ENCODE peak calls at places on chromosome 21, in eight cellular contexts. Q, Y, F, N, J, U, K and P are unnamed samples.

GRCh38 chr21:44907966-44908364 is 12.7 kb downstream of the ITGB2 start:
- DNase-seq in J (no peak), N (no peak), F (no peak), Y (no peak), U (no peak), Q (no peak), K (no peak), P (peak)

GRCh38 chr21:45202344-45202743 is 85.4 kb downstream of the POFUT2 start:
- DNase-seq in Y (no peak), K (no peak), N (no peak), U (no peak), F (no peak), Q (no peak), J (no peak), P (no peak)

GRCh38 chr21:17987328-17987727 is 168.2 kb upstream of the C21orf91 start:
- DNase-seq in Q (no peak), N (no peak), U (no peak), J (no peak), K (no peak), Y (no peak), F (no peak), P (no peak)

GRCh38 chr21:44939532-44940115 is at the start of gene SLX9:
- DNase-seq in U (peak), J (peak), Q (peak), N (peak), F (peak), K (peak), Y (peak), P (peak)

GRCh38 chr21:17711896-17712295 is 99.2 kb upstream of the BTG3 start:
- DNase-seq in K (no peak), Y (no peak), J (no peak), U (no peak), N (no peak), Q (no peak), F (no peak), P (no peak)

GRCh38 chr21:9839011-9839661 is 682.2 kb upstream of the TPTE start:
- DNase-seq in Y (no peak), J (no peak), K (no peak), Q (no peak), U (peak), N (no peak), F (peak), P (peak)

GRCh38 chr21:44947930-44948331 is 8.1 kb downstream of the SLX9 start:
- DNase-seq in F (peak), J (peak), N (no peak), U (peak), Y (no peak), Q (no peak), K (no peak), P (no peak)

GRCh38 chr21:45018131-45019075 is 56.0 kb upstream of the ADARB1 start:
- DNase-seq in Q (no peak), U (peak), F (peak), J (no peak), N (no peak), K (peak), Y (peak), P (no peak)

GRCh38 chr21:14482165-14482564 is 64.0 kb downstream of the SAMSN1 start:
- DNase-seq in N (no peak), U (no peak), Q (no peak), Y (no peak), J (no peak), K (no peak), F (no peak), P (peak)

GRCh38 chr21:20996421-20997307 is 1.5 kb upstream of the NCAM2 start:
- DNase-seq in Y (no peak), F (no peak), Q (no peak), J (no peak), U (no peak), N (peak), K (no peak), P (no peak)

GRCh38 chr21:16193758-16194606 is 464.2 kb downstream of the USP25 start:
- DNase-seq in K (peak), Y (peak), U (peak), F (peak), N (peak), J (peak), Q (peak), P (peak)
- TF ChIP-seq CTCF in K (no peak), Y (peak), U (peak), F (no peak), N (no peak), J (no peak), Q (peak), P (peak)

GRCh38 chr21:26637346-26637745 is 64.3 kb upstream of the CYYR1 start:
- DNase-seq in N (no peak), K (no peak), U (no peak), F (no peak), J (no peak), Y (no peak), Q (no peak), P (no peak)

DNA sequence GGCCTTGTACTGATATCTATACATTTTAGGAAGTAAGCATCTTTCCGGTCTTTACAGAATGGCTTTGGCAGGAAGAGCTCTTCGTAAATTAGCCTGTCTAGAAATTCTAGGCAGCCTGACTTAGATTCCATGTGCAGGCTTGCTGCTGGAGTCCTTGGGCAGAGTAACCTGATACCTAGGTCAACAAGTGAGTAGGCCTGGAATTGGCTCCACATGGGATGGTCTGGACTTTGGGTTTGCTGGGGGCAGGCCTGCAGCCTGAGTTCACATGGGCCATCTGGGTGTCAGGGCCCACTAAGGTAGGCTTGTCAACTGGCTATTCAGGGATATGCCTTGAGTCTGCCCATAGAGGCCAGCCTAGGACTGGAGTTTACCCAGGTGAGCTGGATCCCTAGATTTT is 59.6 kb upstream of the CYYR1 start:
- DNase-seq in U (no peak), Q (no peak), J (no peak), K (no peak), N (no peak), Y (no peak), F (no peak), P (no peak)
- TF ChIP-seq POLR2A in U (no peak), Q (no peak), J (no peak), K (no peak), N (no peak), Y (no peak), F (no peak), P (no peak)

GRCh38 chr21:32653326-32653901 is 41.2 kb upstream of the CFAP298 start:
- DNase-seq in Y (no peak), N (peak), F (no peak), U (no peak), Q (peak), K (no peak), J (no peak), P (no peak)
- TF ChIP-seq CTCF in Y (no peak), N (peak), F (no peak), U (peak), Q (peak), K (peak), J (peak), P (peak)

GRCh38 chr21:33236799-33237198 is 7.1 kb downstream of the IFNAR2 start:
- DNase-seq in Y (no peak), J (no peak), N (no peak), U (no peak), Q (no peak), F (no peak), K (no peak), P (no peak)

GRCh38 chr21:33232640-33233039 is 2.9 kb downstream of the IFNAR2 start:
- DNase-seq in Q (no peak), N (no peak), J (no peak), F (no peak), U (no peak), K (no peak), Y (no peak), P (no peak)

GRCh38 chr21:33237446-33237845 is 7.7 kb downstream of the IFNAR2 start:
- DNase-seq in Y (no peak), K (no peak), J (no peak), N (no peak), F (no peak), Q (no peak), U (no peak), P (no peak)

GRCh38 chr21:33236013-33236686 is 6.4 kb downstream of the IFNAR2 start:
- DNase-seq in K (no peak), F (no peak), Q (no peak), U (no peak), N (no peak), Y (no peak), J (no peak), P (no peak)

GRCh38 chr21:33234618-33235520 is 5.1 kb downstream of the IFNAR2 start:
- DNase-seq in U (no peak), Y (no peak), N (no peak), K (no peak), F (no peak), J (no peak), Q (no peak), P (no peak)
- TF ChIP-seq POLR2A in U (no peak), Y (no peak), N (no peak), K (no peak), F (no peak), J (no peak), Q (no peak), P (no peak)

DNA sequence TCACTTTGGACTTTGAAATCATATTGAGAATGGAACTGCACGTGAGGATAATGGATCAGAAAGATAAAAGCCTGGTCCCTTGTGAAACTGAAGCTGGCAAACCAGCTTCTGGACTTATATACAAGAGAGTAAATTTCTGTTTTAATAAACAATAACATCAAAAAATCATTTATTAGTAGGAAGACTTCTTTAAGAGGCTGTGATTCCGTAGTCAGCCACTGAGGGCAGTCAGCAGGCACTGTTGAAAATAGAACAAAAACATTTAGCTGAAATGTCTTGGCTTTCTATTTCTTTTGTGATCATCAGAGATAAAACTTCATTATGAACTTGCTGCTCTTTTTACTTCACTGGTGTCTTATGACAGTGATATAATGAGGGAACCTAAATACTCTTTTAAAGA is 489.4 kb downstream of the PCP4 start:
- DNase-seq in J (no peak), N (no peak), F (no peak), Y (no peak), K (no peak), Q (no peak), U (no peak), P (no peak)
- TF ChIP-seq CTCF in J (no peak), N (no peak), F (no peak), Y (no peak), K (no peak), Q (no peak), U (no peak), P (no peak)

GRCh38 chr21:22711636-22712035 is 1713.4 kb downstream of the NCAM2 start:
- DNase-seq in J (no peak), F (no peak), Y (no peak), U (no peak), N (no peak), K (no peak), Q (no peak), P (no peak)
- TF ChIP-seq POLR2A in J (no peak), F (no peak), Y (no peak), U (no peak), N (no peak), K (no peak), Q (no peak), P (no peak)

GRCh38 chr21:41378849-41379248 is 17.0 kb downstream of the MX2 start:
- DNase-seq in K (no peak), F (no peak), U (no peak), N (no peak), Q (no peak), Y (peak), J (no peak), P (peak)
- TF ChIP-seq CTCF in K (peak), F (no peak), U (no peak), N (no peak), Q (no peak), Y (no peak), J (no peak), P (no peak)

GRCh38 chr21:46319192-46319591 is 4.5 kb downstream of the C21orf58 start:
- DNase-seq in U (no peak), K (no peak), J (no peak), Y (no peak), Q (no peak), F (no peak), N (no peak), P (no peak)
- TF ChIP-seq POLR2A in U (no peak), K (no peak), J (no peak), Y (no peak), Q (no peak), F (no peak), N (no peak), P (no peak)

GRCh38 chr21:42574234-42575027 is 60.8 kb downstream of the SLC37A1 start:
- DNase-seq in Y (peak), Q (no peak), U (no peak), J (peak), N (peak), K (peak), F (peak), P (no peak)
- TF ChIP-seq CTCF in Y (no peak), Q (no peak), U (peak), J (no peak), N (peak), K (no peak), F (no peak), P (peak)

DNA sequence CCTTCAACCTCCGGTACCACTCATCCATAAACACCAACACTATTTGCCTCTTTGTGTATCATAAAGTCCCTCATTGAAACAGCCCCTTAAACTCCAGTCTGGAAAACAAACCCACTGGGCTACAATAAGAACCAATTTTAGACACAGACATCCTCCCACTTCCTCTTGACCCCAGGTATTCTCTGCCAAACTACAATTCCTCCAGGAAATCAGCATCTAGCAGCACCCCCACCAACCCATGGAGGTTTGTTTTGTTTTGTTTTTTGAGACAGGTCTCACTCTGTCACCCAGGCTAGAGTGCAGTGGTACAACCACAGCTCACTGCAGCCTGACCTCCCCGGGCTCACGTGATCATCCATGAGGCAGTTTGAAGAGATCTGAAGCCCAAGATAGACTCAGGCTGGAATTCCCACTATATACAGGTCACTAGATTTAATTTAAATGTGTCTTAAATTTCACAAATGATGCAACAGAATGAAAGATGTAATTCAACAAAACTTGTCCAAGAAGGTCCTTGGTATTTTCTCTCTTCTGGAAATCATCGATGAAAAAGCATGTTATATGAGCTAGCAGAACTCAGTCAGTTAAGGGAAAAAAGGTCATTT is 30.4 kb downstream of the TCP10L start:
- DNase-seq in N (peak), U (no peak), F (no peak), J (no peak), K (no peak), Q (no peak), Y (no peak), P (no peak)
- TF ChIP-seq POLR2A in N (no peak), U (no peak), F (no peak), J (no peak), K (no peak), Q (no peak), Y (no peak), P (no peak)